ENCODE peak calls at places on chromosome 19, in seven cellular contexts. G, S, E, Q, D, M and B are unnamed samples.

GRCh38 chr19:58352760-58353671 is at the start of gene A1BG:
- DNase-seq in Q (no peak), S (no peak), G (no peak), D (no peak), M (no peak), E (no peak), B (no peak)

GRCh38 chr19:5578094-5578846 is 10.5 kb upstream of the TINCR start:
- DNase-seq in G (peak), Q (no peak), D (peak), M (no peak), S (peak), E (peak), B (peak)

GRCh38 chr19:12513531-12514061 is 29.0 kb upstream of the ZNF709 start:
- DNase-seq in S (no peak), D (no peak), Q (no peak), M (no peak), G (no peak), E (no peak), B (no peak)

GRCh38 chr19:44356383-44357111 is at the start of gene ZNF112:
- DNase-seq in Q (peak), E (peak), S (peak), G (peak), D (peak), M (peak), B (no peak)

GRCh38 chr19:4980087-4980486 is 11.2 kb downstream of the KDM4B start:
- DNase-seq in D (no peak), G (peak), M (no peak), Q (peak), E (no peak), S (no peak), B (no peak)

GRCh38 chr19:12112701-12113100 is 27.4 kb downstream of the ZNF20 start:
- DNase-seq in S (peak), D (no peak), Q (no peak), E (no peak), M (no peak), G (no peak), B (no peak)

GRCh38 chr19:21758296-21758695 is 9.1 kb downstream of the ZNF100 start:
- DNase-seq in M (no peak), D (no peak), G (no peak), S (no peak), Q (no peak), E (no peak), B (no peak)

GRCh38 chr19:11856568-11857264 is 8.2 kb downstream of the ZNF439 start:
- DNase-seq in S (no peak), M (no peak), E (no peak), G (peak), Q (no peak), D (no peak), B (no peak)

GRCh38 chr19:47377208-47377701 is 28.1 kb downstream of the DHX34 start:
- DNase-seq in M (no peak), G (no peak), E (no peak), S (no peak), D (no peak), Q (no peak), B (peak)

GRCh38 chr19:18996351-18996750 is 37.0 kb downstream of the SUGP2 start:
- DNase-seq in Q (no peak), M (no peak), E (no peak), G (no peak), S (no peak), D (no peak), B (no peak)

GRCh38 chr19:18332917-18333530 is 7.4 kb upstream of the PGPEP1 start:
- DNase-seq in Q (no peak), S (no peak), M (no peak), G (no peak), E (no peak), D (no peak), B (no peak)

GRCh38 chr19:2049741-2050348 is 1.2 kb downstream of the MKNK2 start:
- DNase-seq in D (peak), S (peak), Q (peak), E (no peak), M (no peak), G (peak), B (no peak)

GRCh38 chr19:57302727-57303401 is 17.4 kb upstream of the ZNF543 start:
- DNase-seq in E (no peak), D (no peak), S (no peak), Q (peak), G (no peak), M (no peak), B (no peak)

GRCh38 chr19:53538378-53539109 is 599 bp downstream of the ZNF331 start:
- DNase-seq in E (no peak), Q (no peak), S (no peak), G (no peak), M (no peak), D (no peak), B (no peak)

GRCh38 chr19:53158119-53158656 is 665 bp downstream of the ZNF347 start:
- DNase-seq in M (no peak), S (peak), Q (peak), D (peak), G (peak), E (peak), B (no peak)

GRCh38 chr19:49809155-49809986 is 3.7 kb downstream of the FUZ start:
- DNase-seq in Q (peak), M (no peak), S (peak), D (peak), E (no peak), G (no peak), B (no peak)

GRCh38 chr19:2796659-2797266 is 11.5 kb downstream of the THOP1 start:
- DNase-seq in D (no peak), M (no peak), S (no peak), G (no peak), Q (no peak), E (no peak), B (no peak)

GRCh38 chr19:55696301-55697068 is 21.5 kb downstream of the EPN1 start:
- DNase-seq in M (no peak), E (no peak), D (no peak), Q (no peak), S (no peak), G (no peak), B (no peak)

GRCh38 chr19:38250821-38251563 is 5.2 kb downstream of the PPP1R14A start:
- DNase-seq in E (peak), S (no peak), Q (no peak), D (no peak), M (no peak), G (no peak), B (no peak)

GRCh38 chr19:39943586-39943985 is 9.2 kb upstream of the FCGBP start:
- DNase-seq in D (no peak), G (no peak), S (no peak), Q (no peak), E (no peak), M (no peak), B (no peak)

GRCh38 chr19:55620951-55621672 is 3.3 kb downstream of the ZNF784 start:
- DNase-seq in M (no peak), E (no peak), Q (no peak), D (no peak), G (no peak), S (no peak), B (no peak)

GRCh38 chr19:3132971-3133792 is 2.7 kb upstream of the GNA15 start:
- DNase-seq in G (peak), Q (peak), M (no peak), E (no peak), S (peak), D (peak), B (no peak)

GRCh38 chr19:41436664-41436951 is 3.1 kb downstream of the DMAC2 start:
- DNase-seq in E (no peak), D (no peak), Q (no peak), S (no peak), G (no peak), M (no peak), B (no peak)

GRCh38 chr19:2164020-2164988 is 571 bp downstream of the DOT1L start:
- DNase-seq in M (no peak), D (peak), Q (no peak), G (peak), E (no peak), S (peak), B (no peak)

GRCh38 chr19:44512326-44513298 is 12.3 kb upstream of the ZNF180 start:
- DNase-seq in M (no peak), G (peak), E (no peak), S (peak), D (peak), Q (peak), B (no peak)